ENCODE peak calls at places on chromosomes 3 and 15, in eight cellular contexts. R, B, W, F, K, D, H and U are unnamed samples. For H3K9me2, the result is how much of the 10 kb centered on the place peaks cover.

GRCh38 chr15:86555939-86556725 is 476.5 kb downstream of the AGBL1 start:
- DNase-seq in R (peak), B (peak), W (no peak), F (no peak), K (no peak), D (no peak), H (no peak), U (no peak)

GRCh38 chr3:146065573-146066006 is 95.4 kb downstream of the PLOD2 start:
- DNase-seq in R (peak), B (peak), W (peak), F (peak), K (peak), D (peak), H (no peak), U (peak)

GRCh38 chr3:149898771-149899170 is 71.9 kb downstream of the PFN2 start:
- DNase-seq in R (peak), B (no peak), W (no peak), F (peak), K (no peak), D (peak), H (no peak), U (no peak)

GRCh38 chr3:15629860-15630597 is 28.5 kb downstream of the BTD start:
- DNase-seq in R (peak), B (peak), W (peak), F (peak), K (peak), D (peak), H (peak), U (peak)

GRCh38 chr15:56207711-56208110 is 36.0 kb downstream of the RFX7 start:
- DNase-seq in R (no peak), B (no peak), W (no peak), F (no peak), K (no peak), D (no peak), H (no peak), U (no peak)

GRCh38 chr15:92430067-92430435 is 36.4 kb downstream of the ST8SIA2 start:
- DNase-seq in R (no peak), B (no peak), W (no peak), F (peak), K (no peak), D (no peak), H (peak), U (no peak)

GRCh38 chr3:35393916-35394315 is 245.4 kb upstream of the ARPP21 start:
- DNase-seq in R (peak), B (no peak), W (peak), F (no peak), K (no peak), D (no peak), H (peak), U (no peak)

GRCh38 chr15:77417642-77418041 is 2.3 kb downstream of the PEAK1 start:
- DNase-seq in R (no peak), B (peak), W (no peak), F (peak), K (no peak), D (no peak), H (no peak), U (no peak)

GRCh38 chr3:61617651-61618050 is 56.3 kb downstream of the PTPRG start:
- DNase-seq in R (no peak), B (no peak), W (no peak), F (no peak), K (no peak), D (no peak), H (no peak), U (no peak)

GRCh38 chr3:160027541-160028195 is 39.0 kb downstream of the IL12A start:
- DNase-seq in R (peak), B (peak), W (no peak), F (peak), K (no peak), D (no peak), H (no peak), U (peak)

GRCh38 chr15:60865507-60865906 is 363.6 kb downstream of the RORA start:
- DNase-seq in R (no peak), B (no peak), W (no peak), F (peak), K (no peak), D (no peak), H (no peak), U (no peak)

GRCh38 chr15:90680371-90680935 is 36.7 kb upstream of the BLM start:
- DNase-seq in R (no peak), B (peak), W (no peak), F (peak), K (no peak), D (no peak), H (no peak), U (no peak)

GRCh38 chr15:88166330-88166993 is 90.1 kb downstream of the NTRK3 start:
- DNase-seq in R (peak), B (peak), W (peak), F (peak), K (peak), D (no peak), H (no peak), U (peak)

GRCh38 chr3:7309707-7310106 is 448.8 kb downstream of the GRM7 start:
- DNase-seq in R (peak), B (no peak), W (peak), F (no peak), K (no peak), D (no peak), H (no peak), U (no peak)

DNA sequence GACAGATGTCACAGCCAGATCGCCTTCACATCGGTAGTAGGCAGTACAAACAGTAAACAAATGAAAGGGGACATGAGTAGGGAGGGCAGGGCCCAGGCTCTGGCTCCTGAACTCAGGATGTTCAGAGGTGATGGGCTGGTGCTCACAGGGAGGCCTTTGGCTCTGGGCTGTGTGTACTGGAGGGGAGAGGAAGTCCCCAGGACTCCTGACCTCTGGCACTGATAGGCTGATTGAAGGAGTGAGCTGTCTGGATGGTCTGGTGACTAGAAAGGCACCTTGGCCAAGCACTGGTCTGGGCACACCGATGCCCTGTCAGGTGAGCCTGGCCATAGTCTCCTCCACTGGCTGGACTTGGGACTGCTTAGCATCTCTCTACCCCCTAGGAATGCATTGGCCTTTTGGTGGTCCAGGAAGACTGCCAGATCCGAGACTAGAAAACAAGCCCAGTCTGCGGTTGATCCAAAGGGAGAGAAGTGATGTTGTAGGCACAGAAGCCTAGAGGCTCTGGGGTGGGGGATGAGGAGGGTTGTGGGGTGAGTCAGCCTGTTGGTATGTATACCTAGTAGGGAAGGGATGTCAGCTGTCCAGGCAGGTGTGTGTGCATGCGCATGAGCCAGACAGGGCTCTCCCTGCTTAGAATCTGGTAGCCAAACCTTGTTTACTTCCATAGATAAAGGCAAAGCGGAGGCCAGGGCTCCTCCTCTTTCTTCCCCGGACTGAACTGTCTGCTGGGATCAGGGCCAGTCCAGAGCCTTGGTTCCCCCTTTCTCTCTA is 1.9 kb downstream of the SPINT1 start:
- DNase-seq in R (peak), B (peak), W (peak), F (no peak), K (no peak), D (no peak), H (no peak), U (peak)
- H3K9me2 ChIP-seq in R (under half), B (under half), W (under half), F (under half), K (under half), D (under half), H (under half), U (under half)

GRCh38 chr3:188546835-188547670 is 393.1 kb downstream of the LPP start:
- DNase-seq in R (peak), B (peak), W (no peak), F (peak), K (no peak), D (no peak), H (no peak), U (no peak)
- TF ChIP-seq EZH2phosphoT487 in R (no peak), B (no peak), W (no peak), F (no peak), K (no peak), D (no peak), H (no peak), U (no peak)

GRCh38 chr15:65869954-65870871 is 922 bp downstream of the RAB11A start:
- DNase-seq in R (peak), B (peak), W (peak), F (peak), K (peak), D (no peak), H (peak), U (no peak)

GRCh38 chr15:65870889-65871533 is 1.7 kb downstream of the RAB11A start:
- DNase-seq in R (peak), B (peak), W (peak), F (peak), K (peak), D (no peak), H (peak), U (no peak)

GRCh38 chr15:65869127-65869953 is at the start of gene RAB11A:
- DNase-seq in R (peak), B (peak), W (peak), F (peak), K (peak), D (peak), H (peak), U (peak)

GRCh38 chr15:65868546-65869126 is 655 bp upstream of the RAB11A start:
- DNase-seq in R (no peak), B (no peak), W (peak), F (peak), K (no peak), D (no peak), H (peak), U (no peak)

GRCh38 chr15:65867244-65867643 is 2.0 kb upstream of the RAB11A start:
- DNase-seq in R (no peak), B (no peak), W (no peak), F (peak), K (no peak), D (no peak), H (no peak), U (no peak)
- H2AFZ ChIP-seq in R (no peak), B (no peak), W (no peak), F (no peak), K (no peak), D (no peak), H (no peak), U (no peak)

DNA sequence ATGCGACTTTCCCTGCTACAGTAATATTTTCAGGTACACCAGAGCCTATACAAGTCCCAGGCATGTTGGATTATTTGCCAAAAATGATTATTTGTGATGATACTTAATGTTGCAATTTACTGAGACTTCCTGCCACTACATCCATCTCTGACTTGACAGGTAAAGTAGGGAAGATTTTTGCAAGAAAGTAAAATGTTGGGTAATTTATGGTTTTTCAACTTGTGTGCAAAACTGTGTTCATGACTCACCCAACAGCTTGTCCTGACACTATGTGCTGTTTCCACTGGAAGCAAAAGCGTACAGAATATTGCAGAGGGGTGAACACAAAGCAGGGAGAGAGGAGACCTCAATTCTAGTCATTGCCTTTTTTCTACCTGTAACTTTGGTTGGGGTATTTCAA is 5.4 kb upstream of the CRBN start:
- DNase-seq in R (no peak), B (no peak), W (no peak), F (no peak), K (no peak), D (no peak), H (no peak), U (no peak)
- H3K9me2 ChIP-seq in R (under half), B (under half), W (under half), F (under half), K (under half), D (under half), H (under half), U (under half)

DNA sequence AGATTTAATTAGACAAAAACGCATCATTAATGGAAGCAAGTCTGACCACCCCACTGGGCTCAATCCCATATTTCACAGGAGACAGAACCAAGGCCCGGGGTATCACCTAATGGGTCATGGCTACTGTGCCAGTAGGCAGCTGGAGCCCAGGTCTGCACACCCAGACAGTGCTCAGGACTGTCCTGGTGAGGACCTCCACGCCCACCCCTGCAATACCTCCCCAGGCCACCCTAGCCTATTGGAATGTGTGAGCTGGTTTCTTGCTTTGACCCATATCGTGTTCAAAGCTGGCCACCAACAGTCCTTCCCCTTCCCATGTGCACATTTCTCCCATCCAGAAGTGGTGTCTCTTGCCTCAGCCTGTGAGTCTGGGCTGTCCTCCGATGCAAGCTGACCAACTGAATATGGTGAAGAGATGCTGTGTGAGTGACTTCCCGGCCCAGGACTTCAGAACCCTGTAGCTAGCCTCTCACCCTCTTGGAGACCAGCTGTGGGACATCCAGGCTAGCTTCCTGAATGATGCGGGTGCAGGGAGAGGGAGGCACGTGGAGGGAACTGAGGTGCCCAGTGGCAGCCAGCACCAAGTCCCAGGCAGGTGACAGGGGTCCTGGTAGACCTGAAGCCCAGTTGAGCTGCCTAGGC is 19.1 kb downstream of the SLC6A20 start:
- DNase-seq in R (no peak), B (no peak), W (no peak), F (no peak), K (no peak), D (no peak), H (no peak), U (no peak)
- TF ChIP-seq EZH2phosphoT487 in R (no peak), B (no peak), W (no peak), F (no peak), K (no peak), D (no peak), H (no peak), U (no peak)

DNA sequence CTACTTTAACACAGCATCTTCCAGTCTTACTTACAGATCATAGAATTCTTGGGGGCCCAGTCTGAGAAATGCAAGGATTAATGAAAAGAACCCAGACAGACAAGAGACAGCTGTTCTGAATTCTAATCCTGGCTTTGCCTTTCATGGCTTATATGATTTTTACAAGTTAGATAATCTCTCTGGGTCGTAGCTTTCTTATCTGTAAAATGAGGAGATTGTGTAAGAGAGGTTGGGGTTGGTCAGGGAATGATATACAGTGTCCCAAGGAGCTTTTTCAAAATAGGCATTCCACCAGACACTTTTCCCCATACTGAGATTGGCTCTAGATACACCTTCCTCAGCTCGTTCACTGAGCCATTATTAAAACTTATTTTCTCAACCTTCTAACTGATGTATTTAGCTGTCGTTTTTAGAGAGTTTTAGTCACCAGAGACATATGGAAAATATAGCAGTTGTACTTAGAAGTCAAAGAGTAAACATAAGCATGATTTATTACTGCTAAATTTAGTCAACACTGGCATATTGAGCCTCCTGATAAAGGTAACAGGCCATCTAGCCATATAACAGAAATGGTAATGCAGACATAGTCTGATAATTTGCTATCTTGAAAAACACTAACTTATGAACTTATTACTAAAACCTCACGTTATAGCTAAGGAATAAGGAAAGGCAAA is 163.0 kb upstream of the MLF1 start:
- DNase-seq in R (no peak), B (no peak), W (no peak), F (no peak), K (no peak), D (no peak), H (no peak), U (no peak)
- H2AFZ ChIP-seq in R (no peak), B (no peak), W (no peak), F (no peak), K (no peak), D (no peak), H (no peak), U (no peak)

DNA sequence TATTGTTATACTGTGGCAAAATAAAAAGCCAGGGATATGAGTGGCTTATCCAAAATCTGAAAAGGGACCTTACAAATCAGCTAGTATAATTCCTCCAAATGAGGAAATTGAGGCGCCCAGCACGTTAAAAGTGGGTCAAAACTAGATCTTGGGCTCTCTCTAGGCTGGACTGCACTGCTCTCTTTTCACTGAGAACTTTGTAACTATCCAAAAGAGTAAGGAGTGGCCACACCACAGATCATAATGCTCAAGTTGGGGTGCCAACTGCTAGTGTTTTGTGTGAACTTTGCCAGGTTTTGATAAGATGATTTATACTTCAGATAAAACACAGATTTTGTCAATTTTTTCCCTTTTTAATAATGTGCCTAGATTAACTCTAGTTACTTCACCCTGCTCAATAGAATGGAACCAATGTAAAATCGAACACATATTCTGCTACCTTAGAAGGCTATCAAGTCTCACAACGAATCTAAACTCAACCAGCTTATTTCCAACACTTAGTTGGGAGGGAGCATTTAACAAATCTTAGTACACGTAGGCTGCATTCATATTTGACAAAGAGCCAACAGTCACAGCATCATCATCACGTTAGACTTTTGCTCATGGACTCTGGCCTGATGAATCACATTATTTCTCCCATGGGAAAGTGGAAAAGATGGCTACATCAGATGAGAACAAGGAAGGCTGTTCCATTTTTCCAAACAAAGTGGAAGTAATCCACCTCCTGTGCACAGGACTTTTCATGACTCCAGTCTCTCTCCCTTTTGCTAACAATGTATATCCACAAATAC is 64.4 kb downstream of the ABI3BP start:
- DNase-seq in R (no peak), B (peak), W (no peak), F (peak), K (no peak), D (no peak), H (no peak), U (no peak)
- H3K9me2 ChIP-seq in R (under half), B (under half), W (under half), F (under half), K (under half), D (under half), H (under half), U (under half)

GRCh38 chr3:137845161-137845560 is 81.0 kb downstream of the SOX14 start:
- DNase-seq in R (peak), B (no peak), W (peak), F (no peak), K (no peak), D (no peak), H (no peak), U (no peak)

DNA sequence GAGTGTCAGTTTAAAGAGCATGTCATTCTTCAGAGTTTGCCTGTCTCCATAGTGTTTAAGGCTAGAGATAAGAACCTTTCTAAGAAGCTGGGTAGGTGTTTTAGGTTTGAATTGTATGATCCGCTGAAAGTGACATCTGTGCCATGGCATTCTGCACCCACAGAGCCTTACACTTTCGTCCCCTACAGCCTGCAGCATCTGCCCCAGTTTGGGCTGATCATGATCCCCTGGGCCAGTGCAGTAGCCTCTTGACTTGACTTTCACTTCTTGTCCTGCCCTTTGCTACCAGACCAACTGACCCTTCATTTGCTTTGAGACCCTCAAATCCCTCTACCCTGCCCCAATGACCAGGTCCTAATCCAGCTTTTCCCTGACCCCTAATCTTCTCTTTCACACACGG is 81.6 kb downstream of the SOX14 start:
- DNase-seq in R (no peak), B (no peak), W (no peak), F (no peak), K (no peak), D (no peak), H (no peak), U (no peak)
- TF ChIP-seq EZH2phosphoT487 in R (no peak), B (no peak), W (no peak), F (no peak), K (no peak), D (no peak), H (no peak), U (no peak)